ENCODE peak calls at places on chromosome 19, in eight cellular contexts. U, G, X, M, B, T, J and S are unnamed samples.

GRCh38 chr19:38792250-38793111 is 3.5 kb downstream of the LGALS7B start:
- DNase-seq in U (peak), G (no peak), X (peak), M (peak), B (peak), T (no peak), J (no peak), S (peak)

GRCh38 chr19:33302175-33302973 is at the start of gene CEBPA:
- DNase-seq in U (peak), G (peak), X (peak), M (peak), B (peak), T (peak), J (peak), S (peak)

GRCh38 chr19:29524201-29524911 is 1.4 kb upstream of the VSTM2B start:
- DNase-seq in U (no peak), G (no peak), X (peak), M (peak), B (no peak), T (no peak), J (no peak), S (no peak)

GRCh38 chr19:8490395-8490760 is 12.1 kb downstream of the PRAM1 start:
- DNase-seq in U (no peak), G (no peak), X (no peak), M (no peak), B (no peak), T (no peak), J (no peak), S (no peak)

GRCh38 chr19:38905186-38905539 is 5.4 kb downstream of the NFKBIB start:
- DNase-seq in U (no peak), G (no peak), X (no peak), M (no peak), B (no peak), T (no peak), J (no peak), S (no peak)

GRCh38 chr19:54724644-54725043 is 402 bp downstream of the KIR3DL3 start:
- DNase-seq in U (no peak), G (no peak), X (no peak), M (no peak), B (no peak), T (no peak), J (no peak), S (no peak)

GRCh38 chr19:58397533-58398037 is 2.1 kb downstream of the RNF225 start:
- DNase-seq in U (no peak), G (no peak), X (no peak), M (no peak), B (no peak), T (no peak), J (no peak), S (no peak)

GRCh38 chr19:18762125-18763023 is 28.7 kb downstream of the COMP start:
- DNase-seq in U (peak), G (no peak), X (no peak), M (peak), B (peak), T (peak), J (peak), S (peak)

GRCh38 chr19:49059056-49059455 is 1.5 kb upstream of the CGB7 start:
- DNase-seq in U (no peak), G (no peak), X (no peak), M (no peak), B (no peak), T (no peak), J (no peak), S (no peak)

GRCh38 chr19:49057636-49058234 is at the start of gene CGB7:
- DNase-seq in U (peak), G (no peak), X (no peak), M (peak), B (peak), T (peak), J (peak), S (peak)

GRCh38 chr19:49061000-49061399 is 3.5 kb upstream of the CGB7 start:
- DNase-seq in U (no peak), G (no peak), X (no peak), M (no peak), B (no peak), T (no peak), J (no peak), S (no peak)

GRCh38 chr19:49058592-49058991 is 1.0 kb upstream of the CGB7 start:
- DNase-seq in U (peak), G (no peak), X (no peak), M (no peak), B (no peak), T (no peak), J (no peak), S (no peak)

GRCh38 chr19:49056101-49056901 is 1.2 kb downstream of the CGB7 start:
- DNase-seq in U (peak), G (peak), X (peak), M (peak), B (peak), T (peak), J (peak), S (peak)
- TF ChIP-seq CTCF in U (peak), G (no peak), X (no peak), M (peak), B (no peak), T (peak), J (no peak), S (peak)

DNA sequence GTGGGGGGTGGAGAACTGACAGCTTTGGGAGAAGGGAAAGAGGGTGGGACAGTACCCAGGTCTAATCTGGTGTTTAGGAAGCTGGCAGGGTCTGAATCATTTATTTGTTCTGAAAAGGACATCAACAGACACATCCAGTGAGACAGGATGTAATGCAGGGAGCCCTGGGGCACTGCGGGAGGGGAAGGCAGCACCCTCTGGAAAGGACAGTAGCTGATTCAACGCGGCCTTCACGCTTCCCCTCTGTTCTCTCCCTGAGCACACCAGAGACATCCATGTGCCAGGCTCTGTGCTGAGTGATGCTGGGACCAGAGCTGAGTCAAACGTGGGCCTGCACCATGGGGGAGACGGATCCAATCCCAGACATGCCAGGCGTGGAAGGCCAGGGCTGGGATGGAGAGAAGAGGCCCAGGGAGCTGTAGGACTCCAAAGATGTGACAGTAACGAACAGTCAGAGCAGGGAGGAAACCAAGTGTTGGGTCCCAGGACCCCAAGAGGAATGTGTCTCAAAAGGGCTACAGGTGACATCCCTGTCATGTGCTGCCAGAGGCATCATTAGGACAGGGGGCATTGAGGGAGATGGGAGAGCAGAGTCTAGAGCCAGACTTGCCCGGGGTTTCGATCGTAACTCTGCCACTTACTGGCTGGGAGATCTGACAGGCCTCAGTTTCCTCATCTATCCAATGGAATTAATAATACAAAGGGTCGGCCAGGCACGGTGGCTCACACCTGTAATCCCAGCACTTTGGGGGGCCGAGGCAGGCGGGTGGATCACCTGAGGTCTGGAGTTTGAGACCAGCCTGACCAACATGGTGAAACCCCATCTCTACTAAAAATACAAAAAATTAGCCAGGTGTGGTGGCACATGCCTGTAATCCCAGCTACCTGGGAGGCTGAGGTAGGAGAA is 1.7 kb downstream of the ETFB start:
- DNase-seq in U (no peak), G (no peak), X (peak), M (no peak), B (no peak), T (peak), J (no peak), S (no peak)
- H3K4me3 ChIP-seq in U (no peak), G (no peak), X (peak), M (no peak), B (no peak), T (no peak), J (no peak), S (no peak)

DNA sequence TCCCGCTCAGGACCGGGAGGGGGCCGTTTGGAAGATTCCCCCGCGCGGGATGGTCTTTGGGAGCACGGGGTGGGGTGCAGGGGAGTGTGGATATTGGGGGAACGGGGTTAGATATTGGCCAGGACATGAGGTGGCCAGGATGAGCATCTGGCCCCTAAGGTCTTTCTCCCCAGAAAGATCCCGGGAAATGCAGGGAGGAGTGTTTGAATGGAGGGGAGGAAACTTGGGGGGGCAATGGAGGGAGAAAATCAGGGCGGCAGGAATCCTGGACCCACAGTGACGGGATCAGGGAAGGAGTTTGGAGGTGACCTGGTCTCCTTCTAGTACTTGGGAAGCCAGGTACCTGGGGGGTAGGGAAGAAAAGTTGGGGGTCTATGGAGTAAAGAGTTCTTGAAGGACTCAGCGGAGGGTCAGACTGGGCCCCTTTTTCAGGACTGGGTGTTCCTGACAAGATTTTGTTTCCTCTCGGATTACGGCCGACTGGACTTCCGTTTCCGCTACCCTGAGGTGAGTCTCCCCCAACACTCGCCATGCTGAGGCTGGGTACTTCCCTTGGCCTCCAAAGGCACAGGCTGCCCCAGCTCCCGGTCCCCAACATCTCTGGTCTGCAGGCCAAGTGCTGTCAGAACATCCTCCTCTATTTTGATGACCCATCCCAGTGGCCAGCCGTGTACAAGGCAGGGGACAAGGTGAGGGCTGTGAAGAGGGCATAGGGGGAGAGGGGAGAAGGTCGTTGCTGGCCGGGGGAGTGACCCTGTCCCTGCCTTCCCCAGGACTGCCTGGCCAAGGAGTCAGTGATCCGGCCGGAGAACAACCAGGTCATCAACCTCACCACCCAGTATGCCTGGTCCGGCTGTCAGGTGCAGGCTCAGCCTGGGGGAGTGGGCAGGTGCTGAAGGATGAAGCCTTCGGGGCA is 989 bp downstream of the TMEM145 start:
- DNase-seq in U (no peak), G (no peak), X (no peak), M (no peak), B (no peak), T (no peak), J (no peak), S (no peak)
- TF ChIP-seq CTCF in U (no peak), G (no peak), X (no peak), M (no peak), B (peak), T (no peak), J (no peak), S (no peak)

GRCh38 chr19:43470288-43470687 is 4.9 kb upstream of the LYPD3 start:
- DNase-seq in U (peak), G (no peak), X (no peak), M (no peak), B (no peak), T (no peak), J (no peak), S (no peak)
- H3K4me3 ChIP-seq in U (no peak), G (no peak), X (no peak), M (no peak), B (no peak), T (no peak), J (no peak), S (no peak)

GRCh38 chr19:35757231-35757748 is 461 bp upstream of the HSPB6 start:
- DNase-seq in U (peak), G (no peak), X (peak), M (peak), B (peak), T (peak), J (peak), S (peak)
- TF ChIP-seq CTCF in U (peak), G (no peak), X (no peak), M (no peak), B (no peak), T (no peak), J (no peak), S (no peak)